ENCODE peak calls at places on chromosome 11, in ten cellular contexts. N is fibroblast of lung; S is thoracic aorta; V is adrenal gland; J is RWPE2; R is CD8-positive, alpha-beta T cell; E is CD4-positive, CD25-positive, alpha-beta regulatory T cell; Q is naive thymus-derived CD4-positive, alpha-beta T cell; D is sigmoid colon; Y is pancreas. C is an unnamed sample.

GRCh38 chr11:93888026-93888425 is 37.6 kb upstream of the VSTM5 start:
- DNase-seq in Q (no peak), N (no peak), R (no peak), D (no peak), Y (no peak), J (no peak), V (no peak), S (no peak), E (no peak), C (no peak)

GRCh38 chr11:64084962-64085710 is 49.4 kb downstream of the FLRT1 start:
- DNase-seq in S (no peak), R (no peak), N (no peak), E (no peak), D (no peak), Q (no peak), Y (peak; percentile 77), V (no peak), J (no peak), C (no peak)

GRCh38 chr11:128318856-128319474 is 268.4 kb downstream of the ETS1 start:
- DNase-seq in E (peak; percentile 49), R (peak; percentile 73), J (no peak), V (no peak), S (no peak), Y (no peak), D (no peak), Q (no peak), N (peak; percentile 49), C (peak; percentile 95)

GRCh38 chr11:17892409-17892808 is 120.4 kb downstream of the SERGEF start:
- DNase-seq in Q (no peak), Y (no peak), J (no peak), V (no peak), D (no peak), S (no peak), N (no peak), R (no peak), E (no peak), C (no peak)

GRCh38 chr11:102882389-102883024 is 7.7 kb upstream of the MMP12 start:
- DNase-seq in S (no peak), V (no peak), Q (no peak), Y (no peak), D (no peak), J (no peak), N (peak; percentile 51), E (no peak), R (no peak), C (no peak)

GRCh38 chr11:89161949-89162348 is 15.7 kb upstream of the TYR start:
- DNase-seq in S (no peak), Y (no peak), D (no peak), V (no peak), E (no peak), N (no peak), Q (no peak), J (no peak), R (no peak), C (no peak)

GRCh38 chr11:68403424-68403823 is 57.1 kb upstream of the PPP6R3 start:
- DNase-seq in N (no peak), S (no peak), Y (no peak), Q (no peak), R (no peak), V (no peak), D (no peak), J (peak; percentile 49), E (no peak), C (no peak)

GRCh38 chr11:15336016-15336415 is 221.3 kb downstream of the INSC start:
- DNase-seq in R (no peak), V (no peak), E (no peak), D (no peak), S (no peak), Q (no peak), N (no peak), Y (no peak), J (no peak), C (no peak)

GRCh38 chr11:68863553-68864265 is 22.0 kb upstream of the CPT1A start:
- DNase-seq in D (no peak), N (no peak), R (no peak), S (no peak), E (no peak), Y (no peak), J (no peak), V (no peak), Q (no peak), C (no peak)

GRCh38 chr11:13215157-13215556 is 62.4 kb upstream of the BMAL1 start:
- DNase-seq in N (peak; percentile 88), V (no peak), D (no peak), Q (no peak), J (peak; percentile 78), E (no peak), R (no peak), S (no peak), Y (no peak), C (no peak)

GRCh38 chr11:74871037-74871436 is 77.9 kb downstream of the XRRA1 start:
- DNase-seq in S (no peak), Y (no peak), J (no peak), N (no peak), D (no peak), R (no peak), V (no peak), Q (no peak), E (no peak), C (no peak)

GRCh38 chr11:57279131-57279530 is 42.1 kb upstream of the APLNR start:
- DNase-seq in E (no peak), Q (no peak), J (no peak), S (no peak), Y (no peak), D (no peak), N (no peak), R (no peak), V (no peak), C (no peak)

GRCh38 chr11:66247801-66248200 is 20.6 kb upstream of the RAB1B start:
- DNase-seq in V (no peak), R (no peak), E (no peak), Y (no peak), D (no peak), Q (no peak), J (no peak), N (no peak), S (no peak), C (no peak)

GRCh38 chr11:69537126-69537525 is 55.7 kb downstream of the LINC01488 start:
- DNase-seq in E (no peak), J (peak; percentile 26), R (no peak), D (peak; percentile 42), S (no peak), Q (no peak), N (no peak), V (no peak), Y (no peak), C (no peak)

GRCh38 chr11:60767388-60767811 is 10.7 kb downstream of the MS4A15 start:
- DNase-seq in Y (no peak), D (no peak), Q (no peak), J (no peak), E (no peak), S (no peak), V (no peak), N (no peak), R (no peak), C (no peak)

GRCh38 chr11:120127236-120127635 is 10.7 kb downstream of the TRIM29 start:
- DNase-seq in J (no peak), D (no peak), Y (no peak), S (no peak), E (no peak), N (no peak), Q (no peak), R (no peak), V (no peak), C (no peak)
- H3K4me3 ChIP-seq in J (no peak overlapping the region), D (no peak overlapping the region), Y (no peak overlapping the region), S (no peak overlapping the region), E (no peak overlapping the region), N (no peak overlapping the region), Q (no peak overlapping the region), R (no peak overlapping the region), V (no peak overlapping the region), C (no peak overlapping the region)

DNA sequence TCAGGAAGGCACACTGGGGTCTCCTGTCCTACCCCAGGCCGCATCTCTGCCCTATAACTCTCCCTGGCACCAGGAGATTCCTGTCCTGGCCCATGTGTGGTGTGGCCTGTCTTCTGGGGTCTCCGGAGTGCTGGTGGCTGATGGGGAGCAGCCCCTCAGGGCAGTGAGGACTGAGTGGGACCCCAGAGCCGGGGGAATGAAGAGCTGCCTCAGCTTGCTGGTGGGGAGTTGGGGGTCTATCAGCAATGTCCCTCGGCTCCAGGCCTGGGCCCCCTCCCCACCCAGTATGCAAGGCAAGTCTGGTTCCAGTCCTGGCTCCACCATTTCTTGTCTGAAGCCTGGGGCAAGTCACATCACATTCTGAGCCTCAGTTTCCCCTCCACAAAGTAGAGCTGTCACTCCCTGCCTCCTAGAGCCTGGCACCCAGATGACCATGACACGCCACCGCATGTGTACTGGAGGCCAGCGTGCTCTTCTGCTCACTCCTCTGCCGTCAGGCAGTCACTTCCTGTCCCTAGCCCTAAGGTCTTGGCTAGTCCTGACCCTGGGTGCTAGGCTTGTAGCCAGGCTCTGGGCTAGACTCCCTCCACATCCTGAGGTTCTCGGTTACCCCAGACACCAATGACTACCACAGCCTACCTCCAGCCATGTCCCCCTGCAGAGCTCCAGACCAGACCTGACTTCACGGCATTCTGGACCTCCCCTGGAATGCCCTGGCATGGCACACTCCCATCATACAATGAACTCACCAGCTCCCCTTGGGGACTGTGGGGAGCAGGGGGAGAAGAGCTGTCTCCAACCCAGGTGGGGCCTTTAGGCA is 12.8 kb downstream of the ARAP1 start:
- DNase-seq in E (no peak), J (no peak), Y (no peak), S (no peak), V (no peak), Q (no peak), D (no peak), R (no peak), N (no peak), C (no peak)
- H3K4me1 ChIP-seq in E (peaks cover 77% of the 10 kb centered on the region), J (peaks cover 71% of the 10 kb centered on the region), Y (no peaks in the 10 kb centered on the region), S (peaks cover 13% of the 10 kb centered on the region), V (peaks cover 62% of the 10 kb centered on the region), Q (peaks cover 48% of the 10 kb centered on the region), D (no peaks in the 10 kb centered on the region), R (peaks cover 78% of the 10 kb centered on the region), N (peaks cover 45% of the 10 kb centered on the region), C (peaks cover 75% of the 10 kb centered on the region)

DNA sequence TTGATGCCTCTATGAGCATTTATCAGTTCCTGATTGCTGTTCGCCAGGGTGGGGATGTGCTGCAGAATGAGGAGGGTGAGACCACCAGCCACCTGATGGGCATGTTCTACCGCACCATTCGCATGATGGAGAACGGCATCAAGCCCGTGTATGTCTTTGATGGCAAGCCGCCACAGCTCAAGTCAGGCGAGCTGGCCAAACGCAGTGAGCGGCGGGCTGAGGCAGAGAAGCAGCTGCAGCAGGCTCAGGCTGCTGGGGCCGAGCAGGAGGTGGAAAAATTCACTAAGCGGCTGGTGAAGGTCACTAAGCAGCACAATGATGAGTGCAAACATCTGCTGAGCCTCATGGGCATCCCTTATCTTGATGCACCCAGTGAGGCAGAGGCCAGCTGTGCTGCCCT is 2.7 kb downstream of the FEN1 start:
- DNase-seq in J (no peak), D (no peak), N (no peak), S (no peak), E (no peak), Y (no peak), Q (no peak), V (no peak), R (no peak), C (no peak)
- H3K36me3 ChIP-seq in J (peaks cover 58% of the 10 kb centered on the region), D (no peaks in the 10 kb centered on the region), N (peaks cover 8% of the 10 kb centered on the region), S (peaks cover 4% of the 10 kb centered on the region), E (peaks cover 9% of the 10 kb centered on the region), Y (no peaks in the 10 kb centered on the region), Q (peaks cover 8% of the 10 kb centered on the region), V (no peaks in the 10 kb centered on the region), R (no peaks in the 10 kb centered on the region), C (no peaks in the 10 kb centered on the region)

DNA sequence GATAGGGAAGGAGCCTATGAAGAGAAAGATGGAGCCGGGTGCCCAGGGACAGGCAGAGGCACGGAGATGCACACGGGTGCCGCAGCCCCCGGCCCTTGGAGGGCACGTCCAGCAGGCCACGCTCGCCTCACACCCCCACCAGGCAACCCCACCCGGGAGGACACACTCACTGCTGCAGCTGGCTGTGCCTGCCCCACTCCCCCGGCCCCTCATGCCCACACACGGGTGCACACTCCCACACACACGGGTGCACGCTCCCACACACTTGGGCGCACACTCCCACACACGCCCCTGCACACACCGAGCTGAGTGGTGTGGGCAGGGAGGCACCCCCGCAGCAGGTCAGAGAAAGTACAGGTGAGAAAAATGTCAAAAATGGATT is 1.1 kb downstream of the MOB2 start:
- DNase-seq in Q (no peak), Y (no peak), J (no peak), E (no peak), V (no peak), S (no peak), N (no peak), R (no peak), D (peak; percentile 63), C (no peak)
- H3K4me3 ChIP-seq in Q (no peak overlapping the region), Y (no peak overlapping the region), J (no peak overlapping the region), E (no peak overlapping the region), V (no peak overlapping the region), S (peak overlapping the region; percentile 70), N (no peak overlapping the region), R (no peak overlapping the region), D (peak overlapping the region; percentile 56), C (no peak overlapping the region)